ENCODE peak calls at places on chromosomes 5 and 9, in five cellular contexts. W is AG10803, R is IMR-90, X is pancreas, Q is kidney epithelial cell. E is an unnamed sample.

GRCh38 chr5:149403923-149404745 is 25.0 kb upstream of the IL17B start:
- DNase-seq in W (peak; percentile 99), R (peak; percentile 93), X (no peak), Q (no peak), E (no peak)

GRCh38 chr5:14165375-14166091 is 22.4 kb downstream of the TRIO start:
- DNase-seq in W (peak; percentile 42), R (peak; percentile 95), X (no peak), Q (peak; percentile 90), E (no peak)

GRCh38 chr9:136949817-136950655 is 2.0 kb upstream of the LCN12 start:
- DNase-seq in W (peak; percentile 63), R (peak; percentile 73), X (peak; percentile 98), Q (peak; percentile 61), E (peak; percentile 96)

GRCh38 chr9:134187110-134187531 is 22.8 kb upstream of the RNU6ATAC start:
- DNase-seq in W (no peak), R (no peak), X (peak; percentile 44), Q (no peak), E (no peak)

GRCh38 chr5:95940758-95941682 is 20.6 kb downstream of the ELL2 start:
- DNase-seq in W (no peak), R (no peak), X (no peak), Q (no peak), E (no peak)

GRCh38 chr5:122435738-122436137 is 123.7 kb downstream of the SNCAIP start:
- DNase-seq in W (no peak), R (no peak), X (no peak), Q (no peak), E (no peak)

GRCh38 chr9:5186416-5187169 is 1.2 kb upstream of the INSL6 start:
- DNase-seq in W (peak; percentile 63), R (peak; percentile 73), X (no peak), Q (peak; percentile 19), E (no peak)

GRCh38 chr9:734831-735511 is 106.5 kb upstream of the DMRT1 start:
- DNase-seq in W (peak; percentile 99), R (peak; percentile 97), X (no peak), Q (no peak), E (no peak)

GRCh38 chr9:570187-570586 is 271.3 kb upstream of the DMRT1 start:
- DNase-seq in W (no peak), R (no peak), X (no peak), Q (no peak), E (no peak)

GRCh38 chr9:14186096-14186495 is 127.8 kb downstream of the NFIB start:
- DNase-seq in W (no peak), R (no peak), X (no peak), Q (no peak), E (no peak)

GRCh38 chr9:104027295-104027694 is 66.8 kb upstream of the SMC2 start:
- DNase-seq in W (no peak), R (no peak), X (no peak), Q (no peak), E (no peak)

GRCh38 chr5:116274251-116274650 is 189.4 kb downstream of the COMMD10 start:
- DNase-seq in W (no peak), R (no peak), X (no peak), Q (no peak), E (no peak)

GRCh38 chr9:77756449-77756848 is 108.3 kb upstream of the GNA14 start:
- DNase-seq in W (no peak), R (peak; percentile 17), X (no peak), Q (no peak), E (no peak)

GRCh38 chr5:62152394-62153123 is 153.4 kb upstream of the KIF2A start:
- DNase-seq in W (peak; percentile 4), R (no peak), X (no peak), Q (no peak), E (no peak)

GRCh38 chr9:61674882-61675281 is 485.0 kb downstream of the SPATA31A7 start:
- DNase-seq in W (no peak), R (no peak), X (no peak), Q (no peak), E (peak; percentile 77)

GRCh38 chr9:98206754-98207153 is 14.3 kb upstream of the CORO2A start:
- DNase-seq in W (no peak), R (no peak), X (no peak), Q (no peak), E (no peak)

GRCh38 chr5:173056783-173057061 is 570 bp downstream of the CREBRF start:
- DNase-seq in W (no peak), R (no peak), X (no peak), Q (no peak), E (no peak)

GRCh38 chr5:50325237-50325832 is 115.8 kb downstream of the EMB start:
- DNase-seq in W (peak; percentile 29), R (peak; percentile 28), X (no peak), Q (no peak), E (no peak)

GRCh38 chr9:97830884-97831829 is 21.9 kb upstream of the FOXE1 start:
- DNase-seq in W (no peak), R (no peak), X (no peak), Q (no peak), E (peak; percentile 66)

GRCh38 chr9:121837113-121838010 is 185.9 kb downstream of the DAB2IP start:
- DNase-seq in W (no peak), R (peak; percentile 85), X (peak; percentile 28), Q (no peak), E (peak; percentile 67)

GRCh38 chr9:82553654-82554366 is 509.1 kb downstream of the RASEF start:
- DNase-seq in W (no peak), R (peak; percentile 5), X (no peak), Q (no peak), E (no peak)

GRCh38 chr5:16140417-16140816 is 39.2 kb downstream of the MARCHF11 start:
- DNase-seq in W (no peak), R (no peak), X (no peak), Q (no peak), E (no peak)

GRCh38 chr9:73095425-73095824 is 56.2 kb upstream of the ANXA1 start:
- DNase-seq in W (no peak), R (no peak), X (no peak), Q (no peak), E (no peak)

GRCh38 chr9:80410106-80410505 is 838.3 kb downstream of the TLE4 start:
- DNase-seq in W (no peak), R (no peak), X (no peak), Q (peak; percentile 9), E (no peak)

GRCh38 chr9:33233659-33234335 is 6.2 kb upstream of the SPINK4 start:
- DNase-seq in W (peak; percentile 84), R (peak; percentile 99), X (peak; percentile 79), Q (peak; percentile 96), E (no peak)

GRCh38 chr9:123131258-123131657 is 97.8 kb downstream of the GPR21 start:
- DNase-seq in W (peak; percentile 80), R (peak; percentile 75), X (no peak), Q (peak; percentile 39), E (no peak)

GRCh38 chr9:103041961-103042360 is 46.8 kb downstream of the CYLC2 start:
- DNase-seq in W (no peak), R (no peak), X (no peak), Q (no peak), E (no peak)

GRCh38 chr9:78150983-78151356 is 84.9 kb upstream of the CEP78 start:
- DNase-seq in W (no peak), R (no peak), X (no peak), Q (no peak), E (no peak)

GRCh38 chr9:128007566-128008138 is 26.9 kb upstream of the EEIG1 start:
- DNase-seq in W (peak; percentile 50), R (peak; percentile 27), X (no peak), Q (peak; percentile 80), E (no peak)

GRCh38 chr5:9251379-9251980 is 294.4 kb downstream of the SEMA5A start:
- DNase-seq in W (peak; percentile 22), R (peak; percentile 80), X (no peak), Q (no peak), E (no peak)

GRCh38 chr9:19522558-19522957 is 113.7 kb downstream of the ACER2 start:
- DNase-seq in W (no peak), R (no peak), X (no peak), Q (no peak), E (no peak)

GRCh38 chr5:132134384-132134783 is 60.8 kb downstream of the CSF2 start:
- DNase-seq in W (peak; percentile 5), R (peak; percentile 30), X (no peak), Q (no peak), E (no peak)
- TF ChIP-seq CTCF in W (peak; percentile 42), R (peak; percentile 28), X (no peak), Q (peak; percentile 33), E (peak; percentile 57)

GRCh38 chr5:140147460-140147859 is 21.7 kb downstream of the IGIP start:
- DNase-seq in W (no peak), R (no peak), X (no peak), Q (no peak), E (peak; percentile 56)
- TF ChIP-seq CTCF in W (no peak), R (no peak), X (no peak), Q (no peak), E (no peak)

DNA sequence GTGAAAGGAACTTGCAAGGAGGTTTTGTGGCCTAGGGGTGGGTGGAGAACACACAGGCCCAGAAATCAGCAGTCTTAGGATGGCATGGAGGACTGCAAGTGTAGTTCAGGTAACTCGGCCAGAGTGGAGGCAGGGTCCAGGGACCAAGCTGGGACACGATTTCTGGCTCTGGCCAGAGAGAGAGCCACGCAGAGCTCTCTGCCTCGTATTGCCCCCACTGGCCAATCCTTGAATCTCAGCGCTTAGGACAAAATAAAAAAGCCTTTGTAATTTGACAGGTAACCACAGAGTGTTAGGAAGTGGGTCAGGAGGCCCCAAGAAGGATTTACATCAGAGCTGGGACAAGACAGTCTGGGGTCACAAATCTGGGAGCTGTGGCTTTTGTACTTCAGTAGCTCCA is 11.7 kb downstream of the MAP3K1 start:
- DNase-seq in W (no peak), R (no peak), X (no peak), Q (no peak), E (no peak)
- TF ChIP-seq CTCF in W (peak; percentile 20), R (peak; percentile 12), X (no peak), Q (peak; percentile 55), E (peak; percentile 22)

GRCh38 chr5:93096561-93096960 is 484.5 kb downstream of the NR2F1-AS1 start:
- DNase-seq in W (no peak), R (no peak), X (no peak), Q (no peak), E (no peak)

GRCh38 chr5:93090698-93091097 is 490.3 kb downstream of the NR2F1-AS1 start:
- DNase-seq in W (no peak), R (no peak), X (no peak), Q (no peak), E (no peak)

GRCh38 chr5:93088997-93089396 is 492.0 kb downstream of the NR2F1-AS1 start:
- DNase-seq in W (no peak), R (no peak), X (no peak), Q (no peak), E (no peak)

GRCh38 chr5:93088566-93088965 is 492.5 kb downstream of the NR2F1-AS1 start:
- DNase-seq in W (no peak), R (no peak), X (no peak), Q (no peak), E (no peak)

DNA sequence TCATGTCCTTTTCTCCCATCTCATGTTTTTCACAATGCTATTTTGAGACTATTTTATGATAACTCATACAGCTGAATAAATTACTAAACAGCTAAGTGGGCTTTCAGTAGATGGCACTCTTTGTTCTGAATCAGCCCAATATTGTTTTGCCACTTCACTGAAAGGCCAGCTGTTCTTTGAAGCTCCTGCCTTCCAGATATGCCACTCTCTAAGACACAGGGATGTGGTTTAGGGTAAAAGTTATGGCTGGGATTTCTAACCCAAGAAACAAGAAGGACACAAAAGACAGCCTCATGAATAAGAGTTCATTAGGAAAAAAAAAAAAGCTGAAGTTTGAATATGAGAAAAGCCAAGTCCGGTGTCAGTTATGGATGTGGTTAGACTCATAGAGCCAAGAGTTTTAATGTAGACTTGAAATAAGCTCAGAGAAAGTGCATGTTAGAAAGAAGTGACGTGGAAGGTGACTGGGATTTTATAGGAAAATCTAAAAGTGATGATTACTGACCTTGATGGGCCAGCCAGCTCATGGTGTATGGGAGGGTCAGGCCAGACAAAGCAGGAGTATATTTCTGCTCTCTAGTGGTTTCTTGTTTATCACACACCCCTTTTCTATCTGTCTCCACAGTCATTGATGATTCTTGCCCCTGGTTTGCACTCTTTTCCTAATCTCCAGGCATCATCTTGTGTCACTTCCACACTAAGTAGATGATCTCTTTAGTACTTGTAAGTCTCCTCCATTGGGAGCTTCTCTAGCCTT is 488.5 kb downstream of the NR2F1-AS1 start:
- DNase-seq in W (peak; percentile 59), R (peak; percentile 47), X (no peak), Q (no peak), E (no peak)
- TF ChIP-seq CTCF in W (peak; percentile 59), R (peak; percentile 52), X (no peak), Q (peak; percentile 44), E (peak; percentile 64)